ENCODE peak calls at places on chromosomes 5 and 9, in nine cellular contexts. S is nucleus accumbens, N is T-cell, Z is NCI-H1930, V is HFFc6, I is body of pancreas, H is NCI-H2029 treated with DMSO at 0.1 percent for 48 hours, R is HTR-8/SVneo, P is fibroblast of the conjunctiva. F is an unnamed sample.
A peak's percentile ranks its signal among the peaks of the same experiment; 100 is the strongest.

GRCh38 chr9:38181216-38181615 is 112.2 kb upstream of the SHB start:
- DNase-seq in S (no peak), N (no peak), Z (no peak), V (no peak), I (no peak), H (no peak), R (no peak), P (no peak), F (no peak)

GRCh38 chr5:7094626-7095025 is 301.3 kb upstream of the ADCY2 start:
- DNase-seq in S (no peak), N (no peak), Z (no peak), V (no peak), I (no peak), H (no peak), R (no peak), P (no peak), F (no peak)

GRCh38 chr5:119397518-119398380 is 41.9 kb downstream of the TNFAIP8 start:
- DNase-seq in S (no peak), N (no peak), Z (no peak), V (peak; percentile 59), I (no peak), H (no peak), R (no peak), P (no peak), F (no peak)

GRCh38 chr9:136204838-136205706 is at the start of gene LHX3:
- DNase-seq in S (no peak), N (no peak), Z (no peak), V (no peak), I (no peak), H (no peak), R (no peak), P (no peak), F (no peak)

GRCh38 chr5:173056783-173057061 is 570 bp downstream of the CREBRF start:
- DNase-seq in S (no peak), N (no peak), Z (peak; percentile 73), V (no peak), I (no peak), H (no peak), R (peak; percentile 63), P (no peak), F (peak; percentile 63)

GRCh38 chr5:139951296-139951924 is 91.7 kb downstream of the NRG2 start:
- DNase-seq in S (no peak), N (no peak), Z (no peak), V (no peak), I (no peak), H (no peak), R (no peak), P (no peak), F (no peak)

GRCh38 chr5:35924122-35924949 is 14.1 kb downstream of the CAPSL start:
- DNase-seq in S (no peak), N (no peak), Z (no peak), V (peak; percentile 83), I (no peak), H (no peak), R (no peak), P (no peak), F (no peak)

GRCh38 chr9:82242285-82242963 is 253.9 kb downstream of the SPATA31D1 start:
- DNase-seq in S (no peak), N (no peak), Z (no peak), V (no peak), I (no peak), H (no peak), R (no peak), P (no peak), F (no peak)

GRCh38 chr5:1281038-1281882 is 13.6 kb downstream of the TERT start:
- DNase-seq in S (no peak), N (no peak), Z (no peak), V (no peak), I (no peak), H (no peak), R (no peak), P (no peak), F (no peak)

GRCh38 chr9:78781681-78782080 is 484.8 kb downstream of the PSAT1 start:
- DNase-seq in S (no peak), N (no peak), Z (no peak), V (peak; percentile 24), I (no peak), H (no peak), R (no peak), P (no peak), F (no peak)

GRCh38 chr5:97501286-97501964 is 318.4 kb upstream of the RIOK2 start:
- DNase-seq in S (no peak), N (no peak), Z (no peak), V (no peak), I (no peak), H (no peak), R (no peak), P (no peak), F (no peak)

GRCh38 chr5:116382874-116383266 is 191.8 kb downstream of the SEMA6A start:
- DNase-seq in S (no peak), N (no peak), Z (no peak), V (no peak), I (no peak), H (no peak), R (no peak), P (no peak), F (no peak)

F was measured in COR-L47.